ENCODE peak calls at places on chromosomes 4 and X, in nine cellular contexts. V is ovary, Q is uterus, C is right lobe of liver, F is K562, O is Peyer's patch, X is esophagus squamous epithelium, I is A549, Y is endothelial cell of umbilical vein. K is an unnamed sample.

GRCh38 chr4:130074096-130074495 is 978.1 kb downstream of the C4orf33 start:
- DNase-seq in X (no peak), C (peak), I (no peak), F (no peak), V (no peak), Q (no peak), O (no peak), Y (no peak), K (no peak)

GRCh38 chr4:180809439-180809838 is 1433.8 kb upstream of the TENM3 start:
- DNase-seq in X (no peak), C (no peak), I (no peak), F (no peak), Q (no peak), V (no peak), O (no peak), Y (no peak), K (peak)

GRCh38 chr4:185384877-185385465 is 10.8 kb downstream of the LRP2BP start:
- DNase-seq in F (peak), X (no peak), O (no peak), Q (no peak), C (no peak), V (no peak), Y (peak), I (no peak), K (no peak)

GRCh38 chr4:122309988-122310626 is 68.7 kb upstream of the ADAD1 start:
- DNase-seq in F (peak), Q (no peak), C (no peak), Y (no peak), I (no peak), X (no peak), O (no peak), V (no peak), K (no peak)

GRCh38 chr4:68326146-68326545 is 23.7 kb downstream of the YTHDC1 start:
- DNase-seq in X (no peak), O (no peak), I (no peak), Y (no peak), Q (no peak), F (no peak), V (no peak), C (no peak), K (no peak)

GRCh38 chr4:100269446-100269845 is 79.2 kb upstream of the DDIT4L start:
- DNase-seq in O (no peak), Y (no peak), C (no peak), X (no peak), Q (no peak), V (no peak), F (no peak), I (no peak), K (no peak)

GRCh38 chrX:136920001-136920400 is 39.5 kb upstream of the RBMX start:
- DNase-seq in X (no peak), Y (peak), V (no peak), O (no peak), I (no peak), C (no peak), F (no peak), Q (no peak), K (no peak)

GRCh38 chr4:129998436-129999150 is 902.6 kb downstream of the C4orf33 start:
- DNase-seq in O (no peak), V (no peak), F (no peak), Q (no peak), Y (no peak), I (no peak), X (no peak), C (no peak), K (no peak)

GRCh38 chr4:174273960-174274359 is 9.5 kb downstream of the FBXO8 start:
- DNase-seq in F (no peak), C (no peak), I (no peak), X (no peak), O (no peak), Q (no peak), Y (no peak), V (no peak), K (no peak)

GRCh38 chr4:139297001-139297410 is 4.3 kb upstream of the NAA15 start:
- DNase-seq in V (no peak), X (no peak), I (no peak), F (no peak), O (no peak), Q (no peak), Y (no peak), C (no peak), K (no peak)

GRCh38 chr4:154526151-154526550 is 24.0 kb downstream of the PLRG1 start:
- DNase-seq in O (no peak), V (no peak), F (no peak), Y (no peak), X (no peak), C (no peak), Q (no peak), I (no peak), K (no peak)

GRCh38 chr4:23631255-23631950 is 258.4 kb downstream of the PPARGC1A start:
- DNase-seq in Y (no peak), F (no peak), I (no peak), Q (no peak), V (no peak), X (no peak), O (no peak), C (no peak), K (no peak)

GRCh38 chrX:989959-990510 is 222.4 kb downstream of the CRLF2 start:
- DNase-seq in V (peak), O (peak), C (no peak), I (peak), X (peak), Y (no peak), Q (peak), F (peak), K (peak)

GRCh38 chr4:186676531-186677158 is 47.0 kb downstream of the FAT1 start:
- DNase-seq in V (no peak), O (no peak), Q (no peak), Y (no peak), F (no peak), X (no peak), I (peak), C (no peak), K (no peak)

GRCh38 chrX:136766785-136767103 is 14.0 kb downstream of the ARHGEF6 start:
- DNase-seq in O (no peak), X (no peak), Y (no peak), C (no peak), V (peak), I (no peak), Q (peak), F (no peak), K (no peak)

GRCh38 chr4:48970471-48970921 is 15.6 kb upstream of the CWH43 start:
- DNase-seq in C (no peak), V (no peak), I (no peak), X (no peak), F (no peak), Q (no peak), Y (no peak), O (no peak), K (no peak)

GRCh38 chr4:135508006-135508714 is 1306.6 kb upstream of the PABPC4L start:
- DNase-seq in O (no peak), V (no peak), X (no peak), C (no peak), F (no peak), I (peak), Y (peak), Q (no peak), K (no peak)

GRCh38 chrX:64394874-64395567 is at the start of gene MTMR8:
- DNase-seq in O (peak), F (peak), Q (peak), X (peak), Y (peak), C (peak), V (peak), I (peak), K (peak)

GRCh38 chrX:4909245-4909830 is 1195.9 kb upstream of the PRKX start:
- DNase-seq in I (no peak), C (no peak), F (no peak), X (no peak), O (no peak), Y (no peak), Q (no peak), V (no peak), K (no peak)

GRCh38 chr4:113293043-113293560 is 243.6 kb downstream of the ANK2 start:
- DNase-seq in C (no peak), Y (no peak), V (peak), I (no peak), X (no peak), F (no peak), O (peak), Q (peak), K (no peak)

GRCh38 chr4:149203256-149204001 is 612.2 kb downstream of the IQCM start:
- DNase-seq in I (no peak), V (no peak), O (peak), Q (no peak), X (no peak), F (no peak), C (peak), Y (no peak), K (no peak)

GRCh38 chrX:124211312-124211942 is 121.0 kb upstream of the TEX13D start:
- DNase-seq in V (no peak), C (no peak), O (no peak), F (peak), X (no peak), I (peak), Y (peak), Q (no peak), K (no peak)

GRCh38 chr4:7854697-7855370 is 84.8 kb downstream of the AFAP1 start:
- DNase-seq in Y (no peak), X (no peak), F (no peak), C (no peak), Q (no peak), I (no peak), V (no peak), O (peak), K (no peak)

GRCh38 chr4:104860227-104861123 is 286.2 kb upstream of the TET2 start:
- DNase-seq in Y (peak), O (peak), V (peak), C (peak), Q (peak), I (peak), X (no peak), F (peak), K (peak)

GRCh38 chrX:7028246-7028645 is 119.3 kb upstream of the STS start:
- DNase-seq in I (no peak), X (no peak), V (no peak), O (no peak), C (no peak), Q (no peak), Y (no peak), F (no peak), K (no peak)

GRCh38 chr4:81523672-81524436 is 52.1 kb upstream of the RASGEF1B start:
- DNase-seq in V (no peak), I (no peak), C (no peak), X (no peak), Q (no peak), F (no peak), O (no peak), Y (no peak), K (no peak)

GRCh38 chr4:14652522-14652921 is 349.8 kb upstream of the CPEB2 start:
- DNase-seq in Q (no peak), C (no peak), V (no peak), F (no peak), X (no peak), O (no peak), I (peak), Y (no peak), K (no peak)

GRCh38 chrX:143664302-143664701 is 28.4 kb upstream of the SLITRK4 start:
- DNase-seq in Q (no peak), Y (no peak), X (no peak), V (no peak), F (peak), C (no peak), O (no peak), I (peak), K (no peak)

GRCh38 chrX:151814767-151815166 is 80.2 kb downstream of the CNGA2 start:
- DNase-seq in C (no peak), I (no peak), V (no peak), Q (no peak), Y (no peak), O (no peak), X (no peak), F (no peak), K (no peak)

GRCh38 chrX:136767104-136767941 is 13.4 kb downstream of the ARHGEF6 start:
- DNase-seq in I (peak), C (peak), F (peak), X (no peak), V (peak), Q (peak), O (peak), Y (peak), K (peak)

GRCh38 chr4:81085979-81086378 is 55.5 kb downstream of the BMP3 start:
- DNase-seq in I (no peak), Y (no peak), X (no peak), Q (no peak), O (no peak), V (no peak), F (no peak), C (no peak), K (no peak)

GRCh38 chr4:80295841-80296240 is 29.4 kb downstream of the FGF5 start:
- DNase-seq in I (no peak), Q (no peak), O (no peak), X (no peak), V (no peak), Y (no peak), F (no peak), C (no peak), K (no peak)

GRCh38 chrX:114976321-114976720 is 41.1 kb downstream of the IL13RA2 start:
- DNase-seq in Y (no peak), X (no peak), C (no peak), F (no peak), I (no peak), O (no peak), Q (no peak), V (no peak), K (no peak)

GRCh38 chrX:53441531-53442321 is 7.6 kb upstream of the HSD17B10 start:
- DNase-seq in C (peak), Q (peak), I (peak), Y (peak), V (peak), F (no peak), X (peak), O (peak), K (peak)
- TF ChIP-seq POLR2A in C (peak), Q (no peak), I (peak), Y (no peak), V (no peak), F (no peak), X (no peak), O (peak), K (peak)

DNA sequence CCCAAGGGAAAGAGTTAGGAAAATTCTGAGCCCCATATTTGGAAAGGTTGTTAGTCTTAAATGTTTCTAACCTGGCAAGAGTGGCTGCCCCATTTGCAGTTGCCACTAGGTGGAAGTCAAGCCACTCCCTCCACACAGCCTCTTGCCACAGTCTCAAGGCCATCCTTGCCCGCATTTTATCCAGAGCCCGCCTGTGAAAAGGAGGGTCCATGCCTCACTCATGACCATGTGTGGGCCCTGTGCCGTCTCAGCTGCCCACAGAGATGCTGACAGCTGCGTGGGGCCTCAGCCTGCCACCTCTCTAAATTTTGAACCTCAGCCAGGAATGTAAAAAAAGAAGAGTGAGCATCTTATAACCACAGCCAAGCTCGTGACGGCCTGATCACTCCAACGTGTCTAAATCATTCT is 201.5 kb upstream of the FAM241A start:
- DNase-seq in Q (peak), F (no peak), Y (peak), V (no peak), O (peak), C (peak), I (peak), X (peak), K (peak)
- TF ChIP-seq CTCF in Q (peak), F (peak), Y (no peak), V (no peak), O (no peak), C (peak), I (peak), X (peak), K (no peak)

GRCh38 chrX:103254921-103255455 is at the start of gene TCEAL8:
- DNase-seq in Q (peak), V (peak), X (peak), C (peak), Y (peak), F (peak), O (peak), I (peak), K (peak)
- TF ChIP-seq POLR2A in Q (peak), V (peak), X (no peak), C (peak), Y (peak), F (peak), O (peak), I (peak), K (peak)

DNA sequence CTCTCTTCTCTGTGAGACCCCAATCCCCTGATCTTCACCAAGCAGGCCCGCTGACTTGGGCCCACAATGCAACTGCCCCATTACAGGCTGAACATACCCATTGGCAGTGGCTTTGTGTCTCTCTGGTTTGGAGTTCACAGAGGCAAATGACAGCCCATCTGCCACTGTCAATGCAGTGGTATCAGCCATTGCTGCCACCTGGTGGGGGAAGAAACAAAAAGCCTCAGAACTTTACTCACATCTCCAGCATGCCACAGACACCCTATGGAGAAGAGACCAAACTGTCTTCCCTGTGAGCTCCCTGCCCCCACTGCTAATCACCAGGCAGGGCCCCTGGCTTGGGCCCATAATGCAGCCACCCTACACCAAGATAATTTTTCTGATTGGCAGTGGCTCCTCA is 729.3 kb upstream of the ACTRT1 start:
- DNase-seq in Q (no peak), I (peak), F (no peak), O (peak), Y (no peak), C (peak), X (no peak), V (no peak), K (peak)
- TF ChIP-seq CTCF in Q (no peak), I (peak), F (no peak), O (no peak), Y (no peak), C (peak), X (peak), V (no peak), K (peak)

DNA sequence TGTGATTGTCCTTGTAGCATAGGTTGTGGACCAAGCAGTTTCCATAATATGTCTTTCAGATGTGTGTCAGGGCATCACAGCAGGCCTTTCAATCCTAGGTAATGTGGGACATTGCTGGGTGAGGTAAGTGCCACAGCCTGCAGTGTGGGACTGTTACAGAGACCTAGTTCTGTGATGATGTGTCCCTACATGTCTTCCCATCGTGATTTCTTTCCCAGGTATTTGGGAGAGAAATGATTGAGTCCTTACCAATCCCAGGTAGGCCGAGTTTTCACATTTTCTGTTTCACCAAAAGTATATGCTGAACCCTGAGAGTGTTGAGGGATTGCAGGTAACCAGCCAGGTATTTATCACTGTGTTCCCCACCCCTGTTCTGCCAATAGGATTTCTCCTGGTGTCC is 10.6 kb upstream of the ATXN3L start:
- DNase-seq in I (no peak), Y (no peak), O (no peak), X (no peak), C (no peak), V (no peak), Q (no peak), F (no peak), K (no peak)
- TF ChIP-seq POLR2A in I (no peak), Y (no peak), O (no peak), X (no peak), C (no peak), V (no peak), Q (no peak), F (no peak), K (no peak)

DNA sequence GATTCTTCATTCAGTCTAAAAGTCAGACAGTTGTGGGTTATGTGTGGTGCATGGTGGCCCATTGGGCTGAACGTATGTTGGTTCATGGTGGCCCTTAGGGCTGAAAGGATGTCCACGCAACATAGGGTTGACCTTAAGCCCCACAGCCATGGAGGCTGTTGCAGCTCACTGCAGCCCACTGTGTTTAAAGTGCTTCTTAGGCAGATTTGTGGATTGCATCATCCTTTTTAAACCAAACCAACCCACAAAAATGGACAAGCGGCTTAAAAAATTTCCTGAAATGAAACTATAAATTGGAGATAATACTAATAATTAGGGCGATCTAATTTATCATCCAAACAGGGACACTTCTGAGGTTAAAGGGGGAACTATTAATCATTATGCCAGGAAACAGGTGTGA is 219.0 kb upstream of the GATB start:
- DNase-seq in Q (no peak), C (no peak), X (no peak), Y (no peak), I (no peak), V (no peak), O (no peak), F (no peak), K (no peak)
- TF ChIP-seq CTCF in Q (no peak), C (no peak), X (no peak), Y (no peak), I (no peak), V (no peak), O (no peak), F (no peak), K (no peak)